ENCODE peak calls at places on chromosomes 7 and 10, in four cellular contexts. A is GM12878, U is K562, L is H1. S is an unnamed sample.

GRCh38 chr7:150406565-150407421 is 27.7 kb downstream of the ZNF775 start:
- DNase-seq in U (peak; percentile 41), A (peak; percentile 86), L (no peak), S (no peak)

GRCh38 chr10:103842605-103843004 is 12.8 kb downstream of the SH3PXD2A start:
- DNase-seq in L (no peak), A (no peak), U (no peak), S (no peak)

GRCh38 chr10:91883549-91884542 is 25.4 kb downstream of the FGFBP3 start:
- DNase-seq in U (no peak), A (no peak), L (no peak), S (no peak)

GRCh38 chr10:102814456-102814871 is 22.7 kb downstream of the CYP17A1 start:
- DNase-seq in A (no peak), L (no peak), U (peak; percentile 87), S (no peak)

GRCh38 chr7:133724148-133724547 is 403.0 kb upstream of the LRGUK start:
- DNase-seq in A (no peak), L (no peak), U (no peak), S (no peak)

GRCh38 chr10:14530465-14530864 is 199.7 kb upstream of the FRMD4A start:
- DNase-seq in A (no peak), U (no peak), L (no peak), S (no peak)

GRCh38 chr10:104923501-104923900 is 282.4 kb downstream of the SORCS3 start:
- DNase-seq in L (no peak), U (no peak), A (no peak), S (no peak)

GRCh38 chr7:155495440-155496248 is 37.7 kb downstream of the EN2 start:
- DNase-seq in U (no peak), A (no peak), L (no peak), S (no peak)

GRCh38 chr10:132880148-132880981 is 62.0 kb downstream of the CFAP46 start:
- DNase-seq in U (no peak), A (no peak), L (no peak), S (no peak)

GRCh38 chr10:44958196-44958896 is 1.3 kb upstream of the RASSF4 start:
- DNase-seq in U (no peak), A (no peak), L (no peak), S (no peak)

GRCh38 chr10:95683966-95684365 is 9.8 kb downstream of the TCTN3 start:
- DNase-seq in A (no peak), U (no peak), L (no peak), S (no peak)

DNA sequence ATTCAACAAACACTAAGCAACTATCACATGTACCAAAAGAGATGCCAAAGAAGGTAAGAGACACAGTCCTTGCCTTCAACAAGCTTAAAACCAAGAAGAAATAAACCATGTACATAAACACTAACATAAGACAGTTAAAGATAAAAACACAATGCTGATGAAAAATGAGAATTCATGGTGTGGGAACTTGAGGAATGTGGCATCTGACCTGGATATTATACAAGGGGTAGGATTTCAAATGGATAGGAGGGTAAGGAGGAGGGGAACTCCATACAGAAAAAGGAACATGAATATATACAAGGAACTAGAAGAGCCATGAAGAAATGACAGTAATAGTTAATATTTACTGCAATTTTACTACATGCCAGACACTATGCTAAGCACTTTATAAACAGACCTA is 11.0 kb downstream of the HIBADH start:
- DNase-seq in A (no peak), U (no peak), L (no peak), S (no peak)
- TF ChIP-seq EGR1 in A (no peak), U (no peak), L (no peak), S (no peak)

DNA sequence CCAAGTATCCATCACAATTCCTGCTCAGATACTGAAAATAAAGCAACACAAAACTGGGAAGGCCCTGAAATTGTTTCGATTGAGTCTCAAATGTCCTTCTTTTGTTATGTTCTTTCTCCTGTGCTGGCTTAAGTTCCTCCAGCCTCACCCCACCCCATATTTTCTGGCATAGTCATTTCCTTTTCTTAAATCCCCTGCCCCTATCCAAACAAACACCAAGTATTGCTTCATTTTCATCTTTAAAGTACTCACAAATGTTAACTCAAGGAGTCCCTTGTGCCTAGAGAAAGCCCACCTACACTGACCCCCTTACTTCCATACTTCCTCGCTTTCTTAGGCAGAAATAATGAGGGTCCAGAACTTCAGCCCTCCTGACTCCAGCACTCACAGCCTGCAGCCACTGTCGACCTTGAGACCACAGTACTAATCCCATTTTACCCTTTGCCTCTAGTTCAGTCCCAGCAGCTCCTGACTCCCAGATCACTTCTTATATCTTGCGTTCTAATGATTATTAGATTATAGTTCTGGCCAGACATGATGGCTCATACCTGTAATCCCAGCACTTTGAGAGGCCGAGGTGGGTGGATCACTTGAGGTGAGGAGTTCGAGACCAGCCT is 73.2 kb upstream of the ST8SIA6 start:
- DNase-seq in U (no peak), L (peak; percentile 21), A (no peak), S (no peak)
- TF ChIP-seq EGR1 in U (no peak), L (no peak), A (no peak), S (no peak)

GRCh38 chr7:7178906-7179305 is 3.4 kb upstream of the C1GALT1 start:
- DNase-seq in L (no peak), A (no peak), U (no peak), S (no peak)

GRCh38 chr7:7175075-7175695 is 7.2 kb upstream of the C1GALT1 start:
- DNase-seq in L (no peak), A (no peak), U (no peak), S (no peak)

GRCh38 chr7:7176421-7177043 is 5.8 kb upstream of the C1GALT1 start:
- DNase-seq in A (no peak), L (no peak), U (peak; percentile 50), S (peak; percentile 76)

GRCh38 chr7:7178081-7178480 is 4.3 kb upstream of the C1GALT1 start:
- DNase-seq in L (no peak), A (no peak), U (no peak), S (no peak)

DNA sequence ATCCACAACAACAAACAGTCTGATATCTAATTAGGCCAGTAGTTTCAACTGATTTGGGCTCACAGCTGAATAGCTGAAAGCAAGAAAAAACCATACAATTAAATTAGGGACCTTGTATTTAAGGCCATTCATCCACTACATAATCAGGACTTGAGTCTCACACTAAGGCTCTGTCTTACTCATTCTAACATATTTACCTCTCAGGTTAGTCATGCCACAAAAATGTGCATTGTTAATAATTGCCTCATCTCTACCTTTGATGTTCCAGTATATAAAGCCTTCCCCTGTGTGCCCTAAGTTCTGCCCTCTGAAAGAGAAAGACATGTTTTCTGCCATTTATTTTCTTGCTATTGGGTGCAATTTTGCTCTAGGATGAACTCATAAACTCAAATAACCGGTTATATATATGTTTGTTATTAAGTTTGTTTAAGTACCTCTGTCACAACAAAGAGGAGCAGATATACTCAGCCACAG is 5.3 kb upstream of the C1GALT1 start:
- DNase-seq in A (no peak), L (no peak), U (no peak), S (peak; percentile 94)
- TF ChIP-seq EGR1 in A (no peak), L (no peak), U (no peak), S (peak; percentile 25)

DNA sequence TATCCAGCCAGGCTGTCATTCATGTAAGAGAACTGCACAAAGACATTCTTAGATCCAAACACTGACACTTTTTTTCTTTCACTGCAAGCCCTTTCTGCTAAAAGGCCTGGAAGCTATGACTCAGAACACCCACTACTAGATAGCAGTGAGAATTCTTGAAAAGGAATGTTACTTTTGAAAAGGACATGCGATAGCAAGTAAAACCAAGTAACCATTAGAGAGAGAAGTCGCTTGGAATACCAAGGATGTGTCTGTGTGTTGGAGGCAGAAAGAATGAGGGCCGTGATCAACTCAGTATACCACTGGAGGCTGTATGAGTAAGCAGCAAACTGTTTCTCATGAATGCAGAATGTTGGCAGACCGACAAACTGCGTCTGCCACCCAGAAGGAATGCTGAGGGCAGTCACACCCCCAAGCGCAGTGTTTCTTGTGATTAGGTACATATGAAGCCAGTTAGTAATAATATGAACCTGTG is 941.1 kb downstream of the TYW1 start:
- DNase-seq in A (no peak), L (no peak), U (no peak), S (no peak)
- TF ChIP-seq EGR1 in A (no peak), L (no peak), U (no peak), S (no peak)

GRCh38 chr7:21370283-21370982 is 57.5 kb upstream of the SP4 start:
- DNase-seq in A (no peak), L (no peak), U (no peak), S (no peak)
- TF ChIP-seq EGR1 in A (no peak), L (no peak), U (no peak), S (no peak)

DNA sequence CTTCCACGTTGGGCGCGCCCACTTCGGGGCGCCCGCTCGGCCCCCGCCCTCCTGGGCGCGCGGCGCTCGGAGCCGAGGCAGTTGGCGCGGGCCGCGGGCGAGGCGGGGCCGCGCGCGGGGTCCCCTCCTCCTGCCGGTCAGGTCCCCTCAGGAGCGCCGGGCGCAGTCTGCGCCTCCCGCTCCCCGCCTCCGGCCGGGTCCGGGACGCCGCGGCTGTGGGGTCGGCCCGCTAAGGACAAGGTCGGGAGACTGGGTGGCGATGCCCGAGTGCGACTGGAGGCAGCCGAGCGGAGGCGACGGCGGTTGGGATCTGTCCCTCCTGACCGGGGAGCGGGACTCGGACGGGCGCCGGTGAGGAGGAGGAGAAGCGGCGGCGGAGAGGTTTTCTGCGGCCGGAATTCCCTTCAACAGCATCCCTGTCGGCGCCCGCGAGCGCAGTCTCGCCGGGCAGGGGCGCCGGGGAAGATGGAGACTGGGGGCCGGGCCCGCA is at the start of gene ATRNL1:
- DNase-seq in U (no peak), A (no peak), L (no peak), S (no peak)
- TF ChIP-seq EGR1 in U (no peak), A (no peak), L (no peak), S (no peak)

GRCh38 chr10:69481280-69481679 is 30.0 kb downstream of the TSPAN15 start:
- DNase-seq in A (no peak), U (no peak), L (no peak), S (no peak)

GRCh38 chr10:69477968-69478597 is 26.8 kb downstream of the TSPAN15 start:
- DNase-seq in U (no peak), L (no peak), A (no peak), S (no peak)

GRCh38 chr10:69479241-69479730 is 28.0 kb downstream of the TSPAN15 start:
- DNase-seq in L (no peak), U (no peak), A (no peak), S (no peak)

GRCh38 chr10:69482125-69482524 is 30.9 kb downstream of the TSPAN15 start:
- DNase-seq in L (no peak), U (no peak), A (no peak), S (no peak)

DNA sequence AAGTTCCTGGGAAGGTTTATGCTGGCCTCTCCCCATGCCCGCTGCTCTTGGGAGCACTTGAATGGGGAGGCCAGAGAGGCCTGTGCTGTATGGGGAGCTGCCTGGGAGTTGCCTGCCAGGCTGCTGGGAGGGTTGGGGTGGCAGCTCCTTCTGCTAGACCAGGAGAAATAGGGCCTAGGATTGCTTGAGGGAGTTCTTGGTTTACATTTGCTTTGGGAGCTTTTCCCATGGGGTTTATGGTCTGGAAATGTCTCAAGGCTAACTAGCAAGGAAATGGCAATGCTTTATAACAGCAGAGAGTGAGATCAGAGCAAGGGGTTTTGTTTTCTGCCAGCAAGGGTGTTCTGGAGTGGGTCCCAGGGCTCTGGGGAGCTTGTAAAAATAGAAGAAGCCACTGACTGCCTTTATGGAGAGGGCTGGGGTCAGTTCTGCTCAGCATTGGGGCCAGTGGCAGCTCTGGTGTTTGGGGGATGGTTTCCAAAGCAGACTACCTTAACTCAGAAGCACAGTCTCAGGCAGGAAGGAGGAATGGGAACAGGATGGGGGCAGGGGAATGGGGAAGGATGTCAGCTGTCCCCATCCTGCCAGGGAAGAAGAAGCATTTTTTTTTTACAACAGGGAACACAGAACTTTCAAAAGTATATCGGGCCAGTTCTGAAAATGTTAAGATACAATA is 28.6 kb downstream of the TSPAN15 start:
- DNase-seq in L (no peak), U (no peak), A (no peak), S (no peak)
- TF ChIP-seq EGR1 in L (no peak), U (no peak), A (no peak), S (no peak)